ENCODE peak calls at places on chromosomes 13 and 19, in ten cellular contexts. M is Panc1, K is thoracic aorta, N is AG04449, Q is cardiac fibroblast, G is kidney epithelial cell, I is fibroblast of pulmonary artery, P is mucosa of descending colon, Z is tibial artery, O is breast epithelium. H is an unnamed sample.

GRCh38 chr13:45092668-45093067 is 27.6 kb upstream of the GTF2F2 start:
- DNase-seq in N (no peak), P (no peak), O (no peak), Z (no peak), Q (no peak), I (no peak), M (no peak), K (no peak), G (no peak), H (no peak)

GRCh38 chr13:42847891-42848663 is 66.7 kb downstream of the FAM216B start:
- DNase-seq in O (no peak), M (no peak), Z (no peak), G (no peak), K (no peak), N (peak), I (peak), Q (peak), P (no peak), H (no peak)

GRCh38 chr13:73754727-73755292 is 379.4 kb downstream of the KLF12 start:
- DNase-seq in N (no peak), Q (peak), O (no peak), M (peak), Z (no peak), I (peak), G (no peak), K (no peak), P (no peak), H (peak)

GRCh38 chr13:30734434-30734833 is 909 bp upstream of the ALOX5AP start:
- DNase-seq in I (no peak), N (no peak), G (peak), P (no peak), M (no peak), O (no peak), K (no peak), Q (peak), Z (no peak), H (no peak)

GRCh38 chr13:73715114-73715909 is 418.9 kb downstream of the KLF12 start:
- DNase-seq in Q (no peak), P (no peak), M (no peak), O (no peak), I (no peak), Z (no peak), K (no peak), G (no peak), N (no peak), H (peak)

GRCh38 chr19:46515879-46516350 is 20.2 kb upstream of the PNMA8B start:
- DNase-seq in G (no peak), Z (no peak), O (no peak), K (no peak), P (no peak), N (no peak), Q (peak), I (peak), M (no peak), H (no peak)

GRCh38 chr13:49246850-49247721 is 639 bp upstream of the CDADC1 start:
- DNase-seq in P (no peak), G (no peak), I (no peak), N (no peak), Q (no peak), K (no peak), Z (no peak), M (no peak), O (no peak), H (no peak)

GRCh38 chr19:12126707-12127106 is 13.4 kb downstream of the ZNF20 start:
- DNase-seq in O (no peak), K (no peak), P (no peak), Q (peak), Z (no peak), N (no peak), M (no peak), G (no peak), I (peak), H (no peak)

GRCh38 chr19:29524912-29525870 is 603 bp upstream of the VSTM2B start:
- DNase-seq in Z (no peak), N (no peak), O (no peak), M (no peak), P (peak), Q (no peak), K (no peak), G (no peak), I (no peak), H (no peak)

DNA sequence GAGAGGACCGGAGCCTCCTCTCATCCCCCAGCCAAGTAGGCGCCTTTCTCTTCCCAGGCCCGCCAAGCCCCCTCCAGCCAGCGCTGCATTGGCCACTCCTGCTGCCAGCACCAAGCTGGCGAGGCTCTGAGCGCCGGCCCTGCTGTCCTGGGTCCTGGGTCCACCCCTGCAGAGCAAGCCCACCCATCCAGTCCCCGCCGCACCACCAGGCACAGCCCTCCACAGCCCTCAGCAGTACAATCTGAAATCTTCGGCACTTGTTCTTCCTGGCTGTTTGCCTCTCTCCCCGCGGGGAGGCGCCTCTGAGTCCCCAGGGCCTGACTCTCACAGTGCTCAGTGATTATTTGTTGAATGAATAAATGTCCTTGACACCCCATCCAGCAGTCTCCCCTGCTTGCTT is 236.4 kb upstream of the SGCG start:
- DNase-seq in O (no peak), K (no peak), N (no peak), G (no peak), P (no peak), Q (no peak), I (no peak), Z (no peak), M (no peak), H (no peak)
- TF ChIP-seq CTCF in O (no peak), K (no peak), N (no peak), G (no peak), P (no peak), Q (no peak), I (no peak), Z (no peak), M (no peak), H (no peak)

GRCh38 chr19:19214892-19215291 is 3.1 kb downstream of the NCAN start:
- DNase-seq in O (no peak), P (peak), I (peak), K (no peak), M (no peak), N (no peak), Q (peak), G (no peak), Z (no peak), H (peak)

GRCh38 chr19:19218911-19219310 is 7.2 kb downstream of the NCAN start:
- DNase-seq in Z (no peak), I (no peak), N (no peak), Q (no peak), K (no peak), O (no peak), G (no peak), P (no peak), M (no peak), H (no peak)

GRCh38 chr19:19215792-19216191 is 4.0 kb downstream of the NCAN start:
- DNase-seq in K (no peak), P (no peak), Q (no peak), I (no peak), N (no peak), G (no peak), O (no peak), Z (no peak), M (no peak), H (no peak)

GRCh38 chr19:19213822-19214558 is 2.2 kb downstream of the NCAN start:
- DNase-seq in I (no peak), Q (no peak), Z (no peak), M (no peak), G (no peak), P (no peak), K (no peak), N (no peak), O (no peak), H (no peak)

GRCh38 chr19:19217110-19217509 is 5.4 kb downstream of the NCAN start:
- DNase-seq in P (no peak), G (no peak), Q (peak), O (no peak), I (peak), N (no peak), M (no peak), Z (no peak), K (no peak), H (no peak)
- TF ChIP-seq CTCF in P (no peak), G (no peak), Q (peak), O (no peak), I (peak), N (no peak), M (no peak), Z (no peak), K (no peak), H (no peak)

DNA sequence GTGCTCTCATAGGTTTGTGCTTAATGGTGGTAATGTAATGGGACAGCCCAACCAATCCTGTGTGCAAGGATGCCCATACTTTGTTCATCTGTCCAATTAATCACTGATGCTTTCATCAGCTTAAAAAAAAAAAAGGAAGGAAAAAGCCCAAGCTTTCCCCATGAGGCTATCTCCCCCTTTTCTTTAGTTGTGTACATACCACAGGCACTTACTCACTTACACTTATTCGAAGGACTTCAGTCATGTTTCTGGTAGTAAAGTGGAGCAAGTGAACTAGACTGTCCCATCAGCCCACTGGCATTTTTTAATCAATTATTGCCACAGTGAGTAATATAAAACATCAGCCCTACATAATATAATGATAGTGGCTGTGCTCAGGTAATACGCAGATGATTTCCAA is 183.5 kb upstream of the UFM1 start:
- DNase-seq in N (no peak), G (peak), M (no peak), K (no peak), Q (peak), I (peak), O (no peak), P (no peak), Z (no peak), H (no peak)
- TF ChIP-seq CTCF in N (no peak), G (no peak), M (no peak), K (no peak), Q (no peak), I (no peak), O (no peak), P (no peak), Z (no peak), H (no peak)

GRCh38 chr13:67977081-67977480 is 746.9 kb upstream of the PCDH9 start:
- DNase-seq in Z (no peak), I (no peak), N (no peak), M (no peak), G (no peak), P (no peak), O (no peak), K (no peak), Q (no peak), H (no peak)
- TF ChIP-seq CTCF in Z (no peak), I (no peak), N (no peak), M (no peak), G (no peak), P (no peak), O (no peak), K (no peak), Q (no peak), H (no peak)

GRCh38 chr13:97640236-97640635 is 206.3 kb downstream of the RAP2A start:
- DNase-seq in Q (no peak), I (no peak), Z (no peak), K (no peak), P (no peak), M (no peak), N (no peak), G (no peak), O (no peak), H (no peak)
- TF ChIP-seq CTCF in Q (no peak), I (no peak), Z (no peak), K (no peak), P (no peak), M (no peak), N (no peak), G (no peak), O (no peak), H (no peak)

GRCh38 chr19:42410371-42410770 is 16.8 kb downstream of the LIPE start:
- DNase-seq in G (no peak), M (no peak), O (no peak), N (no peak), P (no peak), I (no peak), Z (no peak), K (no peak), Q (no peak), H (peak)
- TF ChIP-seq CTCF in G (no peak), M (no peak), O (no peak), N (no peak), P (no peak), I (no peak), Z (no peak), K (no peak), Q (no peak), H (no peak)

DNA sequence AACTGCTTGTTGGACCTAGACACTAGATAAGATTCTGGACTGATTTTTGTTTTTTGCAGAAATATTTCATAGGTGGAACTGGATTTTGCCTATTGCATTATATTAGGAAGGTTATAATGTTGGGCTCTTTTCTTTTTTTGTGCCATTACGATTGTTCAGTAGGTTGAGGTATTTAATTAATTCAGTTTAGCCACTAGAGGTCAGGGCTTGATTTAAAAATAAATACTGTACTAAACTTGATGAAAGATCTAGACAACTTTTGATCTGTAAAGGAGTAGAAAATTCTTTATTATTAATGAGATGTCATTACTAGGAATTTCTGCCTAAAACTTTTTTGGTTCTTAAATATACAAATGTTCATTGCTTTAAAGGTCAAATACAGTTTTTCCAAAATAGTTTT is 15.2 kb upstream of the SUPT20H start:
- DNase-seq in P (no peak), O (no peak), K (no peak), N (no peak), M (no peak), G (peak), Z (no peak), Q (peak), I (peak), H (no peak)
- TF ChIP-seq CTCF in P (no peak), O (peak), K (peak), N (no peak), M (peak), G (peak), Z (peak), Q (peak), I (peak), H (no peak)

DNA sequence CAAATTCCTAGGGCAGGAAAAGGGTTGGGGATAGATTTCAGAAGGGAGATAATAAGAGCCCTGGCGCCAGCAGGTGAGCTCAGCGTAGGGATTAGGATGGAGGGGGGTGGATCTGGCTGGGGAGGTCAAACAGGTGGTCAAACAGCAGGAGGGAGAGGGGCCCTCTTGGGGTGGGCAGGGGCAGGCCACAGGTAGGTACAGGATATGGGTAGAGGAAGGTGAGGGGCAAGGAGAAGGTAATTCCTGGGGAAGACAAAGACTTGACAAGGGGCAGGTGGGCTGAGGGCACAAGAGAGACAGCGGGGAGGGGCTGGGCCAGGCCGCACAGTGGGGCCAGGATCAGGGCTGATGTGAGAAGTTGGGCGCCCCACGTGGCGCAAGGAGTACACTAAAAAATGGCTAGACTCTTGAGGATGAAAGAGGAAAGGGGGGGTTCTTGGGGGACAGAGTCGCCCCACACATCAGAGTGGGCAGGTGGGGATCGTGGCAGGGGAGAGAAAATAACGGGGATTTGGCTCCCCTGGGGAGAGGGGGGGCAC is 713 bp downstream of the KRI1 start:
- DNase-seq in N (no peak), P (no peak), M (no peak), K (no peak), G (no peak), I (peak), O (peak), Z (peak), Q (peak), H (peak)
- TF ChIP-seq CTCF in N (peak), P (no peak), M (no peak), K (no peak), G (peak), I (peak), O (no peak), Z (no peak), Q (peak), H (peak)

H was measured in GM13976.